ENCODE peak calls at places on chromosomes 13 and 19, in six cellular contexts. B is stomach, K is HepG2, E is SK-N-SH, O is suprapubic skin, H is esophagus muscularis mucosa. M is an unnamed sample.

GRCh38 chr13:101298517-101298916 is 117.8 kb downstream of the NALCN start:
- DNase-seq in O (no peak), K (no peak), B (no peak), E (no peak), H (no peak), M (no peak)

GRCh38 chr19:33394723-33395560 is 21.4 kb downstream of the CEBPG start:
- DNase-seq in O (no peak), K (no peak), E (peak), H (no peak), B (no peak), M (no peak)

GRCh38 chr19:3192684-3193083 is 7.0 kb downstream of the NCLN start:
- DNase-seq in E (no peak), B (no peak), O (no peak), H (no peak), K (no peak), M (no peak)

GRCh38 chr13:113152894-113153809 is 5.3 kb upstream of the PROZ start:
- DNase-seq in E (peak), K (peak), O (no peak), H (no peak), B (peak), M (peak)

GRCh38 chr13:59946924-59947323 is 216.8 kb downstream of the DIAPH3 start:
- DNase-seq in O (no peak), K (no peak), H (no peak), E (no peak), B (no peak), M (no peak)

GRCh38 chr13:110971486-110971885 is 56.6 kb upstream of the ANKRD10 start:
- DNase-seq in O (no peak), H (no peak), B (peak), E (no peak), K (no peak), M (no peak)

GRCh38 chr19:16702123-16702522 is 17.5 kb upstream of the NWD1 start:
- DNase-seq in H (peak), O (peak), K (peak), E (peak), B (no peak), M (no peak)

GRCh38 chr19:1213391-1214286 is 8.1 kb downstream of the STK11 start:
- DNase-seq in E (peak), B (peak), O (no peak), K (no peak), H (no peak), M (peak)

GRCh38 chr19:15418112-15418587 is 638 bp downstream of the AKAP8L start:
- DNase-seq in O (no peak), E (peak), K (no peak), H (no peak), B (no peak), M (no peak)

GRCh38 chr13:82224806-82225205 is 1657.5 kb downstream of the SLITRK1 start:
- DNase-seq in H (no peak), E (no peak), B (no peak), O (no peak), K (no peak), M (no peak)

GRCh38 chr13:49679244-49679643 is 12.0 kb downstream of the EBPL start:
- DNase-seq in O (no peak), H (no peak), K (peak), E (no peak), B (peak), M (no peak)

GRCh38 chr13:100674363-100674847 is at the start of gene TMTC4:
- DNase-seq in H (no peak), B (no peak), E (peak), O (no peak), K (peak), M (peak)

GRCh38 chr13:102651892-102652291 is 43.0 kb downstream of the METTL21C start:
- DNase-seq in K (no peak), O (no peak), E (no peak), H (no peak), B (no peak), M (no peak)

GRCh38 chr13:112741185-112741755 is 51.4 kb downstream of the ATP11A start:
- DNase-seq in H (no peak), B (no peak), O (no peak), K (no peak), E (no peak), M (no peak)

GRCh38 chr19:9189538-9189937 is 10.8 kb downstream of the OR7D2 start:
- DNase-seq in H (no peak), K (no peak), B (no peak), E (no peak), O (no peak), M (no peak)

GRCh38 chr19:1661995-1662394 is 9.6 kb upstream of the TCF3 start:
- DNase-seq in O (no peak), E (no peak), H (no peak), K (no peak), B (no peak), M (no peak)

GRCh38 chr13:46179576-46180368 is 2.2 kb downstream of the LCP1 start:
- DNase-seq in B (peak), O (no peak), E (no peak), H (no peak), K (no peak), M (peak)

GRCh38 chr13:98503175-98504028 is 73.5 kb downstream of the STK24 start:
- DNase-seq in E (no peak), K (no peak), H (no peak), B (no peak), O (no peak), M (no peak)

GRCh38 chr13:82963466-82963865 is 918.8 kb downstream of the SLITRK1 start:
- DNase-seq in E (no peak), O (no peak), K (no peak), H (no peak), B (no peak), M (no peak)

GRCh38 chr13:100828226-100828625 is 153.6 kb upstream of the TMTC4 start:
- DNase-seq in E (peak), H (no peak), O (no peak), B (no peak), K (peak), M (no peak)

GRCh38 chr19:11390933-11391680 is 7.0 kb upstream of the EPOR start:
- DNase-seq in B (no peak), E (no peak), O (no peak), K (no peak), H (no peak), M (no peak)

GRCh38 chr13:29101404-29101803 is 281.3 kb downstream of the MTUS2 start:
- DNase-seq in E (no peak), K (no peak), O (no peak), B (no peak), H (no peak), M (no peak)

GRCh38 chr19:1942078-1942933 is 1.3 kb downstream of the CSNK1G2 start:
- DNase-seq in E (peak), O (peak), H (peak), K (peak), B (peak), M (peak)

GRCh38 chr13:81480634-81481033 is 1139.7 kb upstream of the SPRY2 start:
- DNase-seq in B (no peak), O (no peak), K (no peak), E (no peak), H (no peak), M (no peak)

GRCh38 chr19:43809762-43810696 is 7.8 kb upstream of the LYPD5 start:
- DNase-seq in H (no peak), E (peak), K (peak), O (no peak), B (no peak), M (no peak)

GRCh38 chr13:36115306-36115705 is 15.9 kb downstream of the DCLK1 start:
- DNase-seq in E (no peak), K (no peak), B (no peak), O (no peak), H (no peak), M (no peak)

GRCh38 chr13:112072531-112073244 is 5.7 kb downstream of the SOX1 start:
- DNase-seq in H (no peak), O (peak), B (no peak), K (no peak), E (no peak), M (no peak)

GRCh38 chr13:70237131-70237530 is 128.9 kb upstream of the KLHL1 start:
- DNase-seq in K (no peak), H (no peak), E (no peak), B (no peak), O (no peak), M (no peak)

GRCh38 chr13:112804374-112804773 is 114.5 kb downstream of the ATP11A start:
- DNase-seq in H (no peak), E (no peak), O (no peak), B (no peak), K (no peak), M (no peak)

GRCh38 chr19:31616031-31616430 is 266.8 kb upstream of the TSHZ3 start:
- DNase-seq in K (no peak), H (no peak), E (no peak), O (no peak), B (no peak), M (no peak)

GRCh38 chr13:68940049-68940448 is 1167.6 kb upstream of the ATXN8OS start:
- DNase-seq in K (no peak), O (no peak), E (no peak), H (no peak), B (no peak), M (no peak)

GRCh38 chr13:38590796-38591507 is 95.9 kb upstream of the FREM2 start:
- DNase-seq in E (no peak), O (no peak), B (peak), H (no peak), K (no peak), M (no peak)

GRCh38 chr19:41249707-41250423 is 14.3 kb upstream of the HNRNPUL1 start:
- DNase-seq in H (no peak), B (no peak), O (no peak), K (no peak), E (no peak), M (no peak)

GRCh38 chr19:27654266-27654990 is 1558.5 kb downstream of the UQCRFS1 start:
- DNase-seq in O (no peak), K (no peak), B (no peak), H (peak), E (no peak), M (no peak)

GRCh38 chr13:107809125-107809524 is 406.2 kb downstream of the LIG4 start:
- DNase-seq in B (no peak), K (no peak), O (no peak), H (no peak), E (no peak), M (no peak)

GRCh38 chr13:107808388-107808787 is 406.9 kb downstream of the LIG4 start:
- DNase-seq in H (no peak), O (no peak), E (no peak), K (no peak), B (no peak), M (no peak)

GRCh38 chr13:107803822-107804495 is 411.4 kb downstream of the LIG4 start:
- DNase-seq in K (no peak), O (no peak), E (no peak), H (no peak), B (no peak), M (no peak)

GRCh38 chr13:107807306-107808073 is 407.8 kb downstream of the LIG4 start:
- DNase-seq in O (no peak), H (no peak), E (no peak), B (no peak), K (no peak), M (no peak)

DNA sequence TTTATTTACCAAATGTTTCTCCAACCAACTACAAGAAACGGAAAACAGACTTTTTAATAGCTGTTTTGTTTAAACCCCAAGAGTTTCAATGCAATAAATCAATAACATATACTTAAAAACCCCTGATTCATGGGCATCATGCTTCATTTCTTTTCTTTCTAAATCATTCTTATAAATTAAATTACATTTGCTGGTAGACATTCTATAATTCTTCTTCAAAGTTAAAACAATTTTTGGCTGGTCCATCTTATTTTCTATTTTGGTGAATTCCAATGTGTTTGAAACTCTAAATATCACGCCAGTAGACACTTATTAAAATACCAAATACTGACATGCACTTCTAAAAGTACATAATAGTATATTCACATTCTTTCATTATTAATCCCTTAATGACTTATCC is 408.6 kb downstream of the LIG4 start:
- DNase-seq in E (no peak), B (no peak), K (no peak), H (no peak), O (no peak), M (no peak)
- TF ChIP-seq EP300 in E (no peak), B (no peak), K (no peak), H (no peak), O (no peak), M (no peak)

GRCh38 chr13:53788286-53788685 is 759.7 kb downstream of the OLFM4 start:
- DNase-seq in K (no peak), H (no peak), E (no peak), B (no peak), O (no peak), M (no peak)
- H3K4me3 ChIP-seq in K (no peak), H (no peak), E (no peak), B (no peak), O (no peak), M (no peak)

DNA sequence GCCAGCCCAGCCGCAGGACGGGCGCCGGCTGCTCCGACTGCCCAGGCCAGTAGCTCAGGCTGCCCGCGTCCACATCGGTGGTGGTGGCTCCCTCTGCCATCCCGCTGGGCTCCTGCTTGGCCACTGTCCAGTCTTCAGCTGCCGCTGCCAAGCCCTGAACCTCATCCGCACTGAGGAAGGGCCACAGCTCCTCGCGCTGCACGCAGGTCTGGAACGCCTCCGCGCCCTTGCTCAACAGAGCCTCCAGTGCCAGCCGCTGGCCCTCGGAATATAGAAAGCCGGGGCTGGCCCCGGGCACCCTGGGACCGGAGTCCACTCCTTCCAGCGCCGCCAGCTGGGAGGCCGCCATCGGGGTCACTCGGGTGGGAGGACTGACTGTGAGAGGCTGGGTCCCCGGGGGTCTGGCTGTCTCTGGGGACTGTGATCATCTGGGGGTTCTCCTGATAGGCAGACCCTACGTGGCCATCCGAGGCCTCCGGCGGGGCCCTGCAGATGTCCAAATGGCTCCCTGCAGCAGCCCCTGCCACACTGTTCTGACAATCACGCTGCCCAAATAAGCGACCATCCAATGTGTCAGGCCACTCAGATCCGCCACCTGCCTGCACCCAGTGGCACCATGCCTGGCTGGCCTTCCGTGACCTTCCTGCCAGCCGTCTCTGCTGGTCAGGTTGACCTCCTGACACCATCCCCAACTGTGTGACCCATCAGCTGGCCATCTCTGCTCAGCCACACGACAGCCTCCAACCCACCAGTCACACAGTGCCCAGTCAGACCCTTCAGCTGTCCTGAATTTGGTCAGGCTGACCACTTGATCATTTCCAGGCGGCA is 1.6 kb downstream of the FAM83E start:
- DNase-seq in B (peak), H (no peak), O (no peak), E (no peak), K (no peak), M (peak)
- TF ChIP-seq POLR2AphosphoS5 in B (peak), H (no peak), O (no peak), E (no peak), K (no peak), M (no peak)

GRCh38 chr19:52115526-52116053 is 20.0 kb upstream of the ZNF841 start:
- DNase-seq in B (no peak), E (no peak), K (no peak), H (no peak), O (no peak), M (no peak)

GRCh38 chr19:52114691-52115090 is 19.1 kb upstream of the ZNF841 start:
- DNase-seq in B (no peak), E (no peak), K (no peak), O (no peak), H (no peak), M (no peak)

GRCh38 chr19:52112624-52113023 is 17.1 kb upstream of the ZNF841 start:
- DNase-seq in E (no peak), K (no peak), B (no peak), O (no peak), H (no peak), M (no peak)

DNA sequence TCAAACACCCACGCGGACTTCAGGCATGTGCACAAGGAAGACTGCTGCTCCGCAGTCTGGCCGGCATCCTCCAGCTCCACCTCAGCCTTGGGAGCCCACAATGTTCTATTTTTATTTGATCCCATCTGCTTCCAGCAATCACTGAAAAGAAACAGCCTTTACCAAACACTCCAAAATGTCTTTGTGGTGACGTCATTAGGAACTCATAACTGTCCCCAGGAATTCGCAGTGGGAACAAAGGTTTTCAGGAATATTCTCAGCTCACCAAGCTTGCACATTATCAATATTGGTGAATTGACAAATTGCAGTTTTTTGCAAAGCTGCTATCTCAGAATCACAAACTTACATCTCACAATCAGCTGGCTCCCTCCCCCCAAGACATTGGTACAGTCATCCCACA is 15.2 kb upstream of the ZNF841 start:
- DNase-seq in E (no peak), O (no peak), K (no peak), B (no peak), H (no peak), M (no peak)
- TF ChIP-seq EP300 in E (no peak), O (no peak), K (no peak), B (no peak), H (no peak), M (no peak)

GRCh38 chr13:34012354-34012753 is 194.4 kb downstream of the RFC3 start:
- DNase-seq in O (no peak), B (no peak), K (no peak), H (no peak), E (no peak), M (no peak)

GRCh38 chr13:34017231-34017630 is 199.3 kb downstream of the RFC3 start:
- DNase-seq in H (no peak), K (no peak), B (no peak), O (no peak), E (no peak), M (no peak)

GRCh38 chr13:34011552-34012085 is 193.7 kb downstream of the RFC3 start:
- DNase-seq in O (no peak), H (no peak), E (no peak), B (no peak), K (peak), M (no peak)

GRCh38 chr13:34013061-34013460 is 195.1 kb downstream of the RFC3 start:
- DNase-seq in H (no peak), O (no peak), E (no peak), K (no peak), B (no peak), M (no peak)
- H3K4me3 ChIP-seq in H (no peak), O (no peak), E (no peak), K (no peak), B (no peak), M (no peak)

DNA sequence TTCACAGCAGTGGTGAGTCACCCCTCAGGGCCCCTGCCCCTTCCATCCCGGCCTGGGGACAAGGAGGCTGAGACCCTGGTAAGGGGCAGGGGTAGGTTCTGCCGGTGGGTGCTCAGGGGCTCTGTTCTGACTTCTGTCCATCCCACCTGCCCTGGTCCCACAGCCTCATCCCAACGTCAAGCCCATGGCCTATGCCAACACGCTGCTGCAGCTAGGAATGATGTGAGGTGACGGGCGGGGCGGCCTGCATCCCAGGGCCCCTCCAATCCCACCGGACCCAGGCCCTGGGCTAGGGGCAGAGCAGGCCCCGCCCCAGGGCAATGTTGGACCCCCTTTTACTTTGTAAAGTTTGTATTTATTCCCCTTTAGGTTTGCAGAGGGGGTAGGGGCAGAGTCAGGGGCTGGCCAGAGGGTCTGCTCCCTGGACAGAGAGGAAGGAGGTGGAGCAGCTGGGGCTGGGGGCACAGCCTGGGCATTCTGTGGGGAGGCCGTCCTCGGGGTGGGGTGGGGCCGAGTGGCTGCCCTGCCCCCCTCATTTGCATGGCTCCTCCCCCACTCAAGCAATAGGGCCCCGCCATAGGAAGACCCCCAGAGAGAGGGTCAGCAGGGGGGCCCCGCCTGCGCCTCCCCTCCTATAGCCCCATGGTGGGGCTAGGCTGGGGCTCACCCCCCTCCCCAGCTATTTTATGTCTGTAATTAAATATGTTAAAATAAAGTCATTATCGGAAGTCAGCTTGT is 23.1 kb downstream of the CCDC8 start:
- DNase-seq in H (no peak), E (peak), K (no peak), O (no peak), B (no peak), M (no peak)
- TF ChIP-seq POLR2AphosphoS5 in H (no peak), E (no peak), K (no peak), O (no peak), B (no peak), M (no peak)

GRCh38 chr19:39154626-39155100 is 29.1 kb downstream of the PAK4 start:
- DNase-seq in H (no peak), E (peak), B (peak), K (no peak), O (no peak), M (peak)
- TF ChIP-seq EP300 in H (no peak), E (no peak), B (no peak), K (no peak), O (no peak), M (no peak)